ENCODE peak calls at places on chromosomes 3 and 15, in six cellular contexts. A is HepG2, P is IMR-90, F is K562, K is A549, V is HEK293T. L is an unnamed sample.

GRCh38 chr15:56948766-56949105 is 30.3 kb downstream of the TCF12 start:
- DNase-seq in K (no peak), A (no peak), V (no peak), P (peak; percentile 45), F (no peak), L (no peak)

GRCh38 chr3:79467721-79468120 is 300.1 kb downstream of the ROBO1 start:
- DNase-seq in F (no peak), A (no peak), K (no peak), P (no peak), V (no peak), L (no peak)

GRCh38 chr3:16884084-16884747 is 539 bp upstream of the PLCL2 start:
- DNase-seq in K (peak; percentile 92), V (peak; percentile 89), A (no peak), P (peak; percentile 6), F (peak; percentile 70), L (no peak)

GRCh38 chr3:68904578-68904977 is 27.8 kb downstream of the TAFA4 start:
- DNase-seq in K (no peak), V (no peak), A (no peak), P (no peak), F (no peak), L (no peak)

GRCh38 chr3:141303481-141304223 is 64.7 kb upstream of the ZBTB38 start:
- DNase-seq in A (peak; percentile 64), K (peak; percentile 69), P (peak; percentile 86), V (peak; percentile 67), F (peak; percentile 73), L (peak; percentile 64)

GRCh38 chr3:72230774-72231379 is 445.9 kb upstream of the PROK2 start:
- DNase-seq in K (no peak), P (no peak), F (no peak), A (no peak), V (no peak), L (no peak)

GRCh38 chr3:15781637-15782402 is 16.0 kb downstream of the ANKRD28 start:
- DNase-seq in P (no peak), K (no peak), A (no peak), V (no peak), F (no peak), L (no peak)

GRCh38 chr15:63466378-63467192 is 37.8 kb upstream of the USP3 start:
- DNase-seq in K (peak; percentile 91), A (peak; percentile 66), V (peak; percentile 48), P (peak; percentile 70), F (peak; percentile 77), L (no peak)

GRCh38 chr3:132079150-132079549 is 44.3 kb upstream of the CPNE4 start:
- DNase-seq in P (peak; percentile 0), A (no peak), V (no peak), K (no peak), F (no peak), L (no peak)

GRCh38 chr15:95987886-95988573 is 342.5 kb upstream of the NR2F2 start:
- DNase-seq in A (no peak), P (no peak), V (no peak), F (no peak), K (no peak), L (no peak)

GRCh38 chr3:38004415-38005075 is 14.0 kb downstream of the VILL start:
- DNase-seq in A (peak; percentile 88), K (peak; percentile 55), F (peak; percentile 72), P (peak; percentile 59), V (peak; percentile 62), L (no peak)

GRCh38 chr3:149968216-149968615 is 2.5 kb downstream of the PFN2 start:
- DNase-seq in A (no peak), K (no peak), P (peak; percentile 48), V (no peak), F (no peak), L (no peak)

GRCh38 chr15:25693321-25694237 is 169.5 kb downstream of the ATP10A start:
- DNase-seq in F (peak; percentile 42), K (no peak), V (peak; percentile 8), A (peak; percentile 7), P (peak; percentile 24), L (no peak)

GRCh38 chr15:29126821-29127461 is 142.7 kb downstream of the NSMCE3 start:
- DNase-seq in A (no peak), K (no peak), P (no peak), F (peak; percentile 74), V (peak; percentile 13), L (no peak)

GRCh38 chr3:62265528-62265927 is 107.8 kb downstream of the FEZF2 start:
- DNase-seq in V (no peak), F (no peak), P (no peak), K (no peak), A (no peak), L (no peak)

GRCh38 chr3:22319446-22319845 is 568.4 kb upstream of the ZNF385D start:
- DNase-seq in K (no peak), P (no peak), V (no peak), A (no peak), F (no peak), L (no peak)

GRCh38 chr3:129992781-129993180 is 18.3 kb downstream of the TRH start:
- DNase-seq in F (peak; percentile 29), K (peak; percentile 49), V (peak; percentile 53), P (no peak), A (peak; percentile 21), L (no peak)

GRCh38 chr3:104846270-104846669 is 520.4 kb upstream of the ALCAM start:
- DNase-seq in V (no peak), P (peak; percentile 90), K (no peak), F (no peak), A (no peak), L (no peak)

GRCh38 chr15:79595995-79596622 is 164.0 kb downstream of the MINAR1 start:
- DNase-seq in F (peak; percentile 94), V (peak; percentile 95), A (peak; percentile 94), P (peak; percentile 74), K (peak; percentile 95), L (peak; percentile 71)

GRCh38 chr3:64685800-64686445 is 1.9 kb downstream of the ADAMTS9 start:
- DNase-seq in V (peak; percentile 73), K (peak; percentile 22), A (peak; percentile 13), F (peak; percentile 19), P (peak; percentile 88), L (no peak)

GRCh38 chr3:141380987-141381386 is 12.7 kb downstream of the ZBTB38 start:
- DNase-seq in A (no peak), P (no peak), K (no peak), F (no peak), V (no peak), L (peak; percentile 95)

GRCh38 chr3:169147246-169148008 is 516.1 kb downstream of the MECOM start:
- DNase-seq in P (peak; percentile 61), V (peak; percentile 48), F (peak; percentile 81), K (peak; percentile 46), A (no peak), L (no peak)

GRCh38 chr3:5275529-5275928 is 88.0 kb downstream of the EDEM1 start:
- DNase-seq in K (no peak), P (peak; percentile 37), A (no peak), F (no peak), V (no peak), L (no peak)

GRCh38 chr3:175326041-175326440 is 466.9 kb downstream of the NAALADL2 start:
- DNase-seq in A (no peak), K (no peak), F (no peak), V (no peak), P (no peak), L (no peak)

GRCh38 chr3:11155341-11156025 is 1.2 kb downstream of the HRH1 start:
- DNase-seq in P (peak; percentile 89), V (peak; percentile 80), F (peak; percentile 52), K (peak; percentile 87), A (peak; percentile 24), L (no peak)

GRCh38 chr3:43855674-43856299 is 165.0 kb downstream of the ABHD5 start:
- DNase-seq in V (peak; percentile 61), P (peak; percentile 56), F (peak; percentile 49), K (peak; percentile 29), A (peak; percentile 11), L (peak; percentile 3)

GRCh38 chr15:90161946-90162345 is 39.2 kb upstream of the SEMA4B start:
- DNase-seq in P (no peak), K (no peak), F (no peak), A (no peak), V (no peak), L (peak; percentile 83)

GRCh38 chr15:75606711-75607684 is 18.5 kb downstream of the SNUPN start:
- DNase-seq in V (no peak), F (peak; percentile 65), K (no peak), P (peak; percentile 51), A (no peak), L (no peak)

GRCh38 chr3:177905173-177905894 is 630.9 kb upstream of the KCNMB2 start:
- DNase-seq in A (no peak), K (no peak), P (peak; percentile 90), F (no peak), V (no peak), L (no peak)

GRCh38 chr3:51395493-51396213 is 4.6 kb downstream of the RBM15B start:
- DNase-seq in F (no peak), V (no peak), A (no peak), K (no peak), P (peak; percentile 15), L (no peak)
- TF ChIP-seq BHLHE40 in F (no peak), V (no peak), A (no peak), K (no peak), P (no peak), L (no peak)

GRCh38 chr3:74353039-74353438 is 261.4 kb downstream of the CNTN3 start:
- DNase-seq in K (no peak), A (peak; percentile 1), P (no peak), F (no peak), V (no peak), L (no peak)
- TF ChIP-seq BHLHE40 in K (no peak), A (no peak), P (no peak), F (no peak), V (no peak), L (no peak)

GRCh38 chr15:98386594-98386993 is 261.7 kb upstream of the IGF1R start:
- DNase-seq in A (no peak), K (no peak), V (no peak), F (no peak), P (no peak), L (no peak)

GRCh38 chr15:98383571-98383970 is 264.8 kb upstream of the IGF1R start:
- DNase-seq in A (no peak), K (no peak), P (no peak), V (no peak), F (no peak), L (no peak)

GRCh38 chr15:98384328-98385029 is 263.9 kb upstream of the IGF1R start:
- DNase-seq in P (no peak), A (no peak), V (no peak), K (no peak), F (no peak), L (no peak)

GRCh38 chr15:98381446-98381845 is 266.9 kb upstream of the IGF1R start:
- DNase-seq in A (no peak), K (no peak), F (no peak), V (no peak), P (no peak), L (no peak)

GRCh38 chr15:98382139-98382538 is 266.2 kb upstream of the IGF1R start:
- DNase-seq in P (no peak), K (no peak), F (no peak), A (no peak), V (no peak), L (no peak)
- TF ChIP-seq BHLHE40 in P (no peak), K (no peak), F (no peak), A (no peak), V (no peak), L (no peak)

DNA sequence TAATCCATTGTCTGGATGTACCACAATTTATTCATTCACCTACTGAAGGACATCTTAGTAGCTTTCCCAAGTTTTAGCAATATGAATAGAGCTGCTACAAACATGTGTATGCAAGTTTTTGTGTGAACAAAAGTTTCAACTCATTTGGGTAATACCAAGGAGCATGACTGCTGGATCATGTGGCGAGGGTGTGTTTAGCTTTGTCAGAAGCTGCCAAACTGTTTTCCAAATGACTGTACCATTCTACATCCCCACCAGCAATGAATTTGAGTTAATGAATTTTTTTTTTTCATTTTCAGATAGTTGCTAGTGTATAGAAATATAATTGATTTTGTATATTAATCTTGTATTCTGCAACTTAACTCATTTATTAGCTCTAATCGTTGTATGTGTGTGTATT is 20.0 kb upstream of the ELP6 start:
- DNase-seq in V (no peak), F (no peak), A (no peak), K (no peak), P (no peak), L (no peak)
- TF ChIP-seq BHLHE40 in V (no peak), F (no peak), A (no peak), K (no peak), P (no peak), L (no peak)

L was measured in GM12878.